ENCODE peak calls at places on chromosomes 5 and 9, in four cellular contexts. N, X, G and F are unnamed samples.

GRCh38 chr5:176178789-176179188 is 59.4 kb upstream of the SIMC1 start:
- DNase-seq in X (no peak), G (no peak), N (no peak), F (no peak)

GRCh38 chr9:96009690-96010477 is 134.4 kb downstream of the ERCC6L2 start:
- DNase-seq in N (no peak), X (peak), G (no peak), F (no peak)

GRCh38 chr5:40605295-40605958 is 74.3 kb upstream of the PTGER4 start:
- DNase-seq in G (no peak), N (no peak), X (no peak), F (no peak)

GRCh38 chr5:121158433-121158832 is 693.2 kb upstream of the FTMT start:
- DNase-seq in X (no peak), N (no peak), G (no peak), F (no peak)

GRCh38 chr9:106503759-106504158 is 359.2 kb upstream of the ZNF462 start:
- DNase-seq in N (no peak), X (no peak), G (no peak), F (no peak)

GRCh38 chr5:132947661-132948060 is 15.8 kb downstream of the AFF4 start:
- DNase-seq in N (no peak), G (no peak), X (no peak), F (no peak)

GRCh38 chr5:29462261-29462660 is 1731.2 kb upstream of the CDH6 start:
- DNase-seq in G (no peak), X (no peak), N (no peak), F (no peak)

GRCh38 chr9:81390802-81391456 is 298.4 kb downstream of the TLE1 start:
- DNase-seq in N (no peak), X (no peak), G (no peak), F (no peak)

GRCh38 chr5:125575561-125576504 is 829.4 kb upstream of the ZNF608 start:
- DNase-seq in G (no peak), X (peak), N (no peak), F (no peak)

GRCh38 chr9:14277202-14277601 is 36.7 kb downstream of the NFIB start:
- DNase-seq in G (peak), X (peak), N (no peak), F (no peak)

GRCh38 chr9:109143881-109144562 is 23.0 kb downstream of the FRRS1L start:
- DNase-seq in X (peak), G (no peak), N (no peak), F (no peak)

GRCh38 chr9:104280216-104280585 is 186.1 kb downstream of the SMC2 start:
- DNase-seq in X (no peak), N (no peak), G (no peak), F (no peak)

GRCh38 chr5:5374034-5374715 is 48.3 kb upstream of the ICE1 start:
- DNase-seq in N (no peak), G (peak), X (no peak), F (no peak)

GRCh38 chr5:114010362-114010761 is 351.5 kb upstream of the KCNN2 start:
- DNase-seq in X (peak), G (no peak), N (no peak), F (no peak)

GRCh38 chr5:31173621-31174020 is 19.9 kb upstream of the CDH6 start:
- DNase-seq in X (no peak), G (no peak), N (no peak), F (no peak)

GRCh38 chr9:115944166-115944948 is 209.2 kb upstream of the PAPPA start:
- DNase-seq in X (peak), G (peak), N (peak), F (no peak)

GRCh38 chr9:99878651-99879050 is 27.8 kb upstream of the STX17 start:
- DNase-seq in G (no peak), N (no peak), X (no peak), F (no peak)

GRCh38 chr5:96256795-96257470 is 176.1 kb downstream of the PCSK1 start:
- DNase-seq in N (no peak), X (peak), G (no peak), F (no peak)

GRCh38 chr5:178535299-178536175 is 54.7 kb downstream of the COL23A1 start:
- DNase-seq in X (no peak), N (no peak), G (peak), F (no peak)

GRCh38 chr9:14961372-14962068 is 51.3 kb upstream of the FREM1 start:
- DNase-seq in X (no peak), G (no peak), N (no peak), F (no peak)

GRCh38 chr5:125311743-125312142 is 565.3 kb upstream of the ZNF608 start:
- DNase-seq in X (peak), N (no peak), G (no peak), F (no peak)

GRCh38 chr5:55913396-55914140 is 62.4 kb downstream of the IL31RA start:
- DNase-seq in X (no peak), G (no peak), N (peak), F (no peak)

GRCh38 chr9:130003943-130004552 is 38.9 kb downstream of the FNBP1 start:
- DNase-seq in N (no peak), G (no peak), X (no peak), F (no peak)

GRCh38 chr9:126471084-126471611 is 142.6 kb upstream of the LMX1B start:
- DNase-seq in G (peak), X (peak), N (peak), F (peak)

GRCh38 chr5:150180241-150181027 is 9.4 kb upstream of the SLC6A7 start:
- DNase-seq in G (peak), X (peak), N (no peak), F (peak)

GRCh38 chr9:5773324-5773999 is 59.5 kb downstream of the ERMP1 start:
- DNase-seq in N (no peak), G (no peak), X (no peak), F (no peak)

GRCh38 chr5:100846722-100847121 is 56.4 kb downstream of the ST8SIA4 start:
- DNase-seq in N (no peak), X (peak), G (no peak), F (no peak)

GRCh38 chr5:100903036-100903887 is at the start of gene ST8SIA4:
- DNase-seq in G (peak), X (peak), N (peak), F (peak)

GRCh38 chr9:132187006-132187760 is 25.3 kb downstream of the NTNG2 start:
- DNase-seq in N (no peak), G (no peak), X (no peak), F (no peak)

GRCh38 chr5:175796536-175797499 is 74.6 kb upstream of the CPLX2 start:
- DNase-seq in N (no peak), X (peak), G (peak), F (no peak)

GRCh38 chr9:93952784-93953491 is 2.2 kb downstream of the BARX1 start:
- DNase-seq in G (no peak), N (no peak), X (no peak), F (no peak)

GRCh38 chr5:163459465-163459887 is 426 bp downstream of the NUDCD2 start:
- DNase-seq in N (no peak), G (no peak), X (no peak), F (no peak)

GRCh38 chr9:115164511-115164974 is 46.6 kb upstream of the TNC start:
- DNase-seq in G (no peak), X (peak), N (no peak), F (no peak)

GRCh38 chr5:40667171-40667663 is 12.5 kb upstream of the PTGER4 start:
- DNase-seq in N (no peak), X (no peak), G (no peak), F (no peak)

GRCh38 chr5:40106847-40107246 is 572.9 kb upstream of the PTGER4 start:
- DNase-seq in G (no peak), X (no peak), N (no peak), F (no peak)

DNA sequence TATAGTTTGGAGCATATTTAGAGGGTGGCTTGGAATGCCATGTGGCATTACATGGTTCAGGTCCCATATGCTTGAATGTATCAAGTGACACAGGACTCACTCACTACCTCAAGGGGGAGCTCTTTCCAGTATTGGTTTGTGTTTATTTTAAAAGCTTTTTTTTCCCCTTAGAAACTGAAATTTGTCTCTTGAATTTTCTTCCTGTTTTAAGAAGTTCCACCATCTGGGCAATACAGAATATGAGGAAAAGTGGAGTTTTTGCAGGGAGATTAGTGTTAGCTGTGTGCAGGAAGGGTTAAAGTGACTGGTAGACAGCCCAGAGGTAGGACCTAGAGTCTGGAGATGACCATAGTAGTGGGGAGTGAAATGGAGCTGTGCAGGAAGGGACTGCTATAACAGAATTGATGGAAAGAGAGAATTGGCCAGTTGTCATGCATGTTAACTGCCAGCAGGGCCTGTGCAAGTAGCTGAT is 36.6 kb downstream of the CTNNA1 start:
- DNase-seq in N (no peak), G (no peak), X (peak), F (no peak)
- TF ChIP-seq CTCF in N (peak), G (peak), X (peak), F (peak)

GRCh38 chr9:34994429-34995287 is 5.1 kb downstream of the DNAJB5 start:
- DNase-seq in N (no peak), X (peak), G (peak), F (peak)

GRCh38 chr9:34995288-34996060 is 5.9 kb downstream of the DNAJB5 start:
- DNase-seq in G (no peak), N (no peak), X (peak), F (peak)

GRCh38 chr9:34991833-34992375 is 2.4 kb downstream of the DNAJB5 start:
- DNase-seq in X (no peak), N (peak), G (peak), F (peak)

GRCh38 chr9:34992376-34992951 is 2.9 kb downstream of the DNAJB5 start:
- DNase-seq in G (peak), N (peak), X (peak), F (peak)

GRCh38 chr9:34993502-34994428 is 4.2 kb downstream of the DNAJB5 start:
- DNase-seq in N (peak), X (peak), G (peak), F (peak)
- H3K4me3 ChIP-seq in N (no peak), X (no peak), G (peak), F (peak)

DNA sequence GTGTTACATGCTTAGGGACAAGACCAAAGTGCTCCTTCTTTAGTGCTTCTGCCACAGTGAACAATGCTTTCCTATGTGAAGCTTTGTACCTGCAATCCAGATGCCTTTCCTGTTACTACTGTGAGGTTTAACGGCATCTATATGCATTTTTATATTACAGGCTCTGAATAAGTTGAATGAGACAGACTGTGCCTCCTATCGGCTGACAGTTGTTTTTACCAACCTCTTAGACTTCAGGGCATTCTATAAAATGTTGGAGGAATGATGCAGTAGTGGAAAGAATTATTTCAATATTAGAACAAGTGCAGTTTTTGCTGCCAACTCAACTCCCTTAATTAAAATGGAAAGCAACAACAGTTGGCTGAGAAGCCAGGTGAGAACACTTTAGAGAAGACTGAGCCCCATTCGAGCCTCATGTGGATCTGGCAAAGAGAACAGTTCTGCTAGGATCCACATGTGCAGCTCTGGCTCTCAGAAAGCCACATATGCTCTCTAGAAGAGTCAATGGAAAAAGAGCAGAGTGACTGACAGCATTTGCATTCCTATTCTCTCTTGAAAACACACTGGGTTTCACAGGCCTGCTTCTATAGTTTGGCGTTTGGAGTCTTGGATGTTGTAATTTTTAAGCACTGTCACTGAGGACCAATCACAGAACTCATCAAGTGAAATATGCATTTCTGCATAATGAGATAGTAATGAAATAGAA is 147.5 kb downstream of the LURAP1L start:
- DNase-seq in N (no peak), G (no peak), X (no peak), F (no peak)
- H3K27ac ChIP-seq in N (peak), G (no peak), X (no peak), F (no peak)

DNA sequence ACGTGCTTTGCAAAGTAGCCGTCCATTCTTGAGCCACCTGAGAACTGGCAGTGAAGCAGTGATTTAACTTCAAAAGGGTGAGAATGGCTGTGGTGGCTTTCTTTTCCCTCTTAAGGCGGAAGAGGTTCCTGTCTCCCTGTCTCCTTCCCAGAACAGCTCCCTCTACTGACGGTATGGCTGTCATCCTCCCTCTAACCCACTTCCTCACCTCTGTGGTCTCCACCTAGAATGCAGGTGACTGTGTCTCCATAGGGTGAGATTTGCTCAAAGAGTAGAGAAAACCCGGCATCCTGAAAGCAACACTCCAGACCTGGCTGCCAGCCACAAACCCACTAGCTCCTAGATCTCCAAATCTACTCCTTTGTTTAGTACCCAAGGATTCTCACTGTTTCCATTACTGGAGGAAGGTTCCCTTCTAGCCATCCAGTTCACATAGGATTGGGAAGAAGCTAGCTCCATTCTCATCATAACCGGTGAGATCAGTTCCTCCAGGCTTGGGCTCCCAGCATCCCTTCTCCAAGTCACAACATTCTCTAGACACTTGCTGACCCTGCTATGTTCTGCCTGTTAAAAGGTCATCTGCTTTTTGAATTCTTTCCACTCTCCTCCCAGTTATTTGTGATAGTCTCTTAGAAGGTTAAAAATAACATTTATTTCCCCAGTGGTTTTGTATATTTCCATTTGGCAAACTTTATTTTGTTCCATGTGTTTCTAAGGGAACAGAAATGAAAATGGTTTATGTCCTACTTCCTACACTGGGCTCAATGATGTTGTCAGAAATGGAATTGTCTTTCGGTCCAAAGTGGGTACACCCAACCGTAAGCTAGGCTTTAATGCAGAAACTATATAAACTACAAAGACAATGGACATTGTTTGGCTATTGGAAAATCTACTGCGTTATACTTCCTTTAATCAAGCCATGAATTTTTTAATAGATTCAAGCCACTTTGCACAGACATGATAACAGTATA is 269.4 kb downstream of the CWC27 start:
- DNase-seq in X (no peak), G (peak), N (no peak), F (peak)
- TF ChIP-seq CTCF in X (no peak), G (peak), N (no peak), F (no peak)

DNA sequence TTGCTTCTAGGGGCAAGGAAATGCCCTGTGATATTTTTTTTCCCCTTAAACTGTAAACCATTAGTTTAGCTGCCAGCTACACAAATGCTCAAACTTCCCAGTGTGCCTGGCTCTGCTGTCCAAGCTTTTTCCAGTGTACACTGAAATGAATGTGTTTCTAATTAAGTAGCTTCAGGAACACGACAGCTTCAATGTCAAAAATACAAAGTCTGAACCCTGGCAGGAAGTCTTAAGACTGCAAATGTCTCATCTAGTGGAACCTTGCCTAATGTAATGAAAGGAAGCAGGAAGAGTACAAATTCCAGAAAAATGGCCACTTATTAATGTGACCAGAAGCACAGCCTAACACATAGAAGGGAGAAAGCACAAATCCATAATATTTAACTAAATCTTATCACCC is 255.2 kb downstream of the CRB2 start:
- DNase-seq in N (no peak), X (peak), G (no peak), F (no peak)
- H3K4me3 ChIP-seq in N (no peak), X (no peak), G (no peak), F (no peak)

GRCh38 chr9:38224941-38225340 is 155.9 kb upstream of the SHB start:
- DNase-seq in X (no peak), N (no peak), G (no peak), F (no peak)

GRCh38 chr9:38228331-38229122 is 159.5 kb upstream of the SHB start:
- DNase-seq in N (no peak), X (no peak), G (no peak), F (no peak)

GRCh38 chr9:38226491-38226951 is 157.5 kb upstream of the SHB start:
- DNase-seq in N (no peak), X (no peak), G (no peak), F (no peak)

GRCh38 chr9:38227656-38228055 is 158.6 kb upstream of the SHB start:
- DNase-seq in N (no peak), G (no peak), X (peak), F (no peak)

GRCh38 chr9:38227061-38227540 is 158.1 kb upstream of the SHB start:
- DNase-seq in G (peak), X (peak), N (no peak), F (no peak)
- H3K27ac ChIP-seq in G (no peak), X (no peak), N (no peak), F (no peak)

GRCh38 chr5:109689740-109690455 is at the start of gene MAN2A1:
- DNase-seq in N (peak), X (peak), G (peak), F (peak)
- TF ChIP-seq CTCF in N (no peak), X (no peak), G (no peak), F (no peak)

GRCh38 chr5:140966293-140967225 is at the start of gene PCDHAC2:
- DNase-seq in G (peak), X (peak), N (no peak), F (no peak)
- H3K4me3 ChIP-seq in G (peak), X (peak), N (peak), F (peak)